ENCODE peak calls at places on chromosome 13, in five cellular contexts. One of them, this sample, is unnamed.

GRCh38 chr13:22278336-22278929 is 607.6 kb downstream of the FGF9 start:
- DNase-seq in activated CD4-positive, alpha-beta T cell treated with anti-CD3 and anti-CD28 coated beads for 48 hours: peak; percentile 75
- DNase-seq in HuH-7: peak; percentile 8
- DNase-seq in hypothalamus: no peak
- DNase-seq in endothelial cell: peak; percentile 68
- DNase-seq in this sample: no peak

GRCh38 chr13:42880241-42880640 is 98.9 kb downstream of the FAM216B start:
- DNase-seq in activated CD4-positive, alpha-beta T cell treated with anti-CD3 and anti-CD28 coated beads for 48 hours: no peak
- DNase-seq in HuH-7: no peak
- DNase-seq in hypothalamus: no peak
- DNase-seq in endothelial cell: no peak
- DNase-seq in this sample: no peak

GRCh38 chr13:100533588-100534041 is 55.0 kb downstream of the GGACT start:
- DNase-seq in activated CD4-positive, alpha-beta T cell treated with anti-CD3 and anti-CD28 coated beads for 48 hours: no peak
- DNase-seq in HuH-7: no peak
- DNase-seq in hypothalamus: no peak
- DNase-seq in endothelial cell: no peak
- DNase-seq in this sample: no peak

GRCh38 chr13:39612023-39612637 is 9.1 kb upstream of the LHFPL6 start:
- DNase-seq in activated CD4-positive, alpha-beta T cell treated with anti-CD3 and anti-CD28 coated beads for 48 hours: peak; percentile 73
- DNase-seq in HuH-7: peak; percentile 17
- DNase-seq in hypothalamus: no peak
- DNase-seq in endothelial cell: peak; percentile 71
- DNase-seq in this sample: no peak

GRCh38 chr13:99434258-99434788 is 66.9 kb upstream of the TM9SF2 start:
- DNase-seq in activated CD4-positive, alpha-beta T cell treated with anti-CD3 and anti-CD28 coated beads for 48 hours: peak; percentile 90
- DNase-seq in HuH-7: no peak
- DNase-seq in hypothalamus: no peak
- DNase-seq in endothelial cell: no peak
- DNase-seq in this sample: no peak

GRCh38 chr13:66835040-66835628 is 395.0 kb downstream of the PCDH9 start:
- DNase-seq in activated CD4-positive, alpha-beta T cell treated with anti-CD3 and anti-CD28 coated beads for 48 hours: no peak
- DNase-seq in HuH-7: peak; percentile 55
- DNase-seq in hypothalamus: peak; percentile 43
- DNase-seq in endothelial cell: peak; percentile 5
- DNase-seq in this sample: no peak

GRCh38 chr13:41991936-41992335 is 31.0 kb upstream of the VWA8 start:
- DNase-seq in activated CD4-positive, alpha-beta T cell treated with anti-CD3 and anti-CD28 coated beads for 48 hours: no peak
- DNase-seq in HuH-7: no peak
- DNase-seq in hypothalamus: no peak
- DNase-seq in endothelial cell: no peak
- DNase-seq in this sample: no peak

GRCh38 chr13:34733720-34734119 is 208.3 kb upstream of the NBEA start:
- DNase-seq in activated CD4-positive, alpha-beta T cell treated with anti-CD3 and anti-CD28 coated beads for 48 hours: no peak
- DNase-seq in HuH-7: no peak
- DNase-seq in hypothalamus: no peak
- DNase-seq in endothelial cell: no peak
- DNase-seq in this sample: no peak

GRCh38 chr13:36341718-36342117 is 4.5 kb downstream of the SPART start:
- DNase-seq in activated CD4-positive, alpha-beta T cell treated with anti-CD3 and anti-CD28 coated beads for 48 hours: no peak
- DNase-seq in HuH-7: no peak
- DNase-seq in hypothalamus: no peak
- DNase-seq in endothelial cell: no peak
- DNase-seq in this sample: no peak

GRCh38 chr13:89380101-89380500 is 1708.9 kb downstream of the SLITRK5 start:
- DNase-seq in activated CD4-positive, alpha-beta T cell treated with anti-CD3 and anti-CD28 coated beads for 48 hours: no peak
- DNase-seq in HuH-7: no peak
- DNase-seq in hypothalamus: no peak
- DNase-seq in endothelial cell: no peak
- DNase-seq in this sample: no peak

GRCh38 chr13:31172001-31172400 is 10.3 kb upstream of the HSPH1 start:
- DNase-seq in activated CD4-positive, alpha-beta T cell treated with anti-CD3 and anti-CD28 coated beads for 48 hours: no peak
- DNase-seq in HuH-7: no peak
- DNase-seq in hypothalamus: no peak
- DNase-seq in endothelial cell: no peak
- DNase-seq in this sample: no peak

GRCh38 chr13:94178625-94179244 is 300.7 kb downstream of the DCT start:
- DNase-seq in activated CD4-positive, alpha-beta T cell treated with anti-CD3 and anti-CD28 coated beads for 48 hours: no peak
- DNase-seq in HuH-7: no peak
- DNase-seq in hypothalamus: no peak
- DNase-seq in endothelial cell: no peak
- DNase-seq in this sample: no peak

This sample was measured in AG09319.